ENCODE peak calls at places on chromosomes 11 and 22, in eight cellular contexts. One of them, this sample, is unnamed.

GRCh38 chr11:108881136-108881535 is 216.3 kb downstream of the DDX10 start:
- DNase-seq in lower lobe of right lung: no peak
- DNase-seq in A549: no peak
- DNase-seq in foreskin fibroblast: peak; percentile 22
- DNase-seq in neuronal stem cell: no peak
- DNase-seq in astrocyte of the spinal cord: no peak
- DNase-seq in ovary: no peak
- DNase-seq in BJ: no peak
- DNase-seq in this sample: no peak

GRCh38 chr11:61962213-61963015 is 5.0 kb downstream of the FTH1 start:
- DNase-seq in lower lobe of right lung: no peak
- DNase-seq in A549: peak; percentile 73
- DNase-seq in foreskin fibroblast: peak; percentile 30
- DNase-seq in neuronal stem cell: no peak
- DNase-seq in astrocyte of the spinal cord: no peak
- DNase-seq in ovary: peak; percentile 15
- DNase-seq in BJ: no peak
- DNase-seq in this sample: no peak

GRCh38 chr11:116909245-116909644 is 71.8 kb upstream of the APOA1 start:
- DNase-seq in lower lobe of right lung: no peak
- DNase-seq in A549: no peak
- DNase-seq in foreskin fibroblast: no peak
- DNase-seq in neuronal stem cell: no peak
- DNase-seq in astrocyte of the spinal cord: no peak
- DNase-seq in ovary: no peak
- DNase-seq in BJ: no peak
- DNase-seq in this sample: no peak

GRCh38 chr11:128157423-128158298 is 429.7 kb downstream of the ETS1 start:
- DNase-seq in lower lobe of right lung: no peak
- DNase-seq in A549: peak; percentile 74
- DNase-seq in foreskin fibroblast: peak; percentile 81
- DNase-seq in neuronal stem cell: peak; percentile 70
- DNase-seq in astrocyte of the spinal cord: peak; percentile 88
- DNase-seq in ovary: no peak
- DNase-seq in BJ: peak; percentile 21
- DNase-seq in this sample: no peak

GRCh38 chr11:123302751-123303195 is 107.7 kb upstream of the CLMP start:
- DNase-seq in lower lobe of right lung: no peak
- DNase-seq in A549: peak; percentile 14
- DNase-seq in foreskin fibroblast: peak; percentile 58
- DNase-seq in neuronal stem cell: no peak
- DNase-seq in astrocyte of the spinal cord: peak; percentile 44
- DNase-seq in ovary: no peak
- DNase-seq in BJ: peak; percentile 38
- DNase-seq in this sample: peak; percentile 18

GRCh38 chr11:61354208-61354607 is 7.5 kb downstream of the CYB561A3 start:
- DNase-seq in lower lobe of right lung: no peak
- DNase-seq in A549: no peak
- DNase-seq in foreskin fibroblast: no peak
- DNase-seq in neuronal stem cell: no peak
- DNase-seq in astrocyte of the spinal cord: no peak
- DNase-seq in ovary: no peak
- DNase-seq in BJ: no peak
- DNase-seq in this sample: no peak

GRCh38 chr22:46044718-46045458 is 67.9 kb upstream of the WNT7B start:
- DNase-seq in lower lobe of right lung: peak; percentile 69
- DNase-seq in A549: no peak
- DNase-seq in foreskin fibroblast: peak; percentile 68
- DNase-seq in neuronal stem cell: no peak
- DNase-seq in astrocyte of the spinal cord: no peak
- DNase-seq in ovary: no peak
- DNase-seq in BJ: no peak
- DNase-seq in this sample: no peak

GRCh38 chr22:43854151-43854785 is 8.0 kb downstream of the SULT4A1 start:
- DNase-seq in lower lobe of right lung: no peak
- DNase-seq in A549: no peak
- DNase-seq in foreskin fibroblast: no peak
- DNase-seq in neuronal stem cell: no peak
- DNase-seq in astrocyte of the spinal cord: no peak
- DNase-seq in ovary: no peak
- DNase-seq in BJ: no peak
- DNase-seq in this sample: no peak

GRCh38 chr11:17547932-17548331 is 873 bp downstream of the OTOG start:
- DNase-seq in lower lobe of right lung: no peak
- DNase-seq in A549: no peak
- DNase-seq in foreskin fibroblast: no peak
- DNase-seq in neuronal stem cell: no peak
- DNase-seq in astrocyte of the spinal cord: no peak
- DNase-seq in ovary: no peak
- DNase-seq in BJ: no peak
- DNase-seq in this sample: no peak

GRCh38 chr11:12164061-12165014 is 53.9 kb downstream of the MICAL2 start:
- DNase-seq in lower lobe of right lung: no peak
- DNase-seq in A549: peak; percentile 46
- DNase-seq in foreskin fibroblast: peak; percentile 84
- DNase-seq in neuronal stem cell: no peak
- DNase-seq in astrocyte of the spinal cord: peak; percentile 97
- DNase-seq in ovary: no peak
- DNase-seq in BJ: peak; percentile 86
- DNase-seq in this sample: peak; percentile 68

GRCh38 chr11:3836903-3837302 is 3.9 kb downstream of the RHOG start:
- DNase-seq in lower lobe of right lung: peak; percentile 66
- DNase-seq in A549: no peak
- DNase-seq in foreskin fibroblast: no peak
- DNase-seq in neuronal stem cell: no peak
- DNase-seq in astrocyte of the spinal cord: no peak
- DNase-seq in ovary: no peak
- DNase-seq in BJ: no peak
- DNase-seq in this sample: no peak

DNA sequence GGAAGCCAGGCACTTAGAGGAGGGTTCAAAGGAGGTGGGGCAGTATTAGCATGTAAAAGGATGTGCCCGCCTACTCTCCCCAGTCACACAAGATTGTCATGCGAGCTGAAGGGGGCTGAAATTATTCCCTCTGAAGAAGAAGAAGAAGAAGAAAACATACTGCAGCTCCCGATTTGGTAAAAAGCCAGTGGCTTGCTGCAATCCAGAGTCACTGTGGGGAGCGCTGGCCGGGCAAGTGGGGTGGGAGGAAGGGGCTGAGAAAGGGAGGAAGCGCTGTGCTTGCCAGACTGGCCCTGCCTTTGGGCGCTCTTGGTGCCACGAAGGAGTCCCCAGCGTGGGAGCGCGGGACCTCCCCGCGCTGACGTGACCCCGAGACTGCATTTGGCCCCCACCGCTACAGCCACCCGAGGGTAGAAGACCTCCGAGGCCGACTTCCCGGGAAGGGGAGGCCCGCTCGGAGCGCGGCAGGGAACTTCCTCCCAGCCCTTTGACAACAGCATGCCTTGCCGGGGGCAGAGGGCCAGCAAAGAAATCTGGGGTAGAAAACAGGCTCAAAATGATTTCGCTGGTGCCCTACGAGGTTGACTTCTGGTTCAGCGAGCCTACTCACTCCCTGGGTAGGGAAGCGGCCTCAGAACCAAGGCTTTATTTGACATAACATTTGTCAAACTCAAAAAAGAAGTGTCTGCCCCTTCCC is 906.3 kb downstream of the DLG2 start:
- DNase-seq in lower lobe of right lung: peak; percentile 51
- DNase-seq in A549: no peak
- DNase-seq in foreskin fibroblast: peak; percentile 1
- DNase-seq in neuronal stem cell: peak; percentile 20
- DNase-seq in astrocyte of the spinal cord: peak; percentile 6
- DNase-seq in ovary: peak; percentile 34
- DNase-seq in BJ: no peak
- DNase-seq in this sample: no peak
- H3K4me3 ChIP-seq in lower lobe of right lung: peak overlapping the region; percentile 57
- H3K4me3 ChIP-seq in A549: peak overlapping the region; percentile 26
- H3K4me3 ChIP-seq in foreskin fibroblast: no peak overlapping the region
- H3K4me3 ChIP-seq in neuronal stem cell: peak overlapping the region; percentile 55
- H3K4me3 ChIP-seq in astrocyte of the spinal cord: peak overlapping the region; percentile 37
- H3K4me3 ChIP-seq in ovary: peak overlapping the region; percentile 49
- H3K4me3 ChIP-seq in BJ: peak overlapping the region; percentile 18
- H3K4me3 ChIP-seq in this sample: peak overlapping the region; percentile 39

GRCh38 chr11:124329787-124330478 is 9.9 kb upstream of the OR8D2 start:
- DNase-seq in lower lobe of right lung: no peak
- DNase-seq in A549: no peak
- DNase-seq in foreskin fibroblast: peak; percentile 1
- DNase-seq in neuronal stem cell: no peak
- DNase-seq in astrocyte of the spinal cord: peak; percentile 22
- DNase-seq in ovary: no peak
- DNase-seq in BJ: no peak
- DNase-seq in this sample: no peak
- H3K4me3 ChIP-seq in lower lobe of right lung: no peak overlapping the region
- H3K4me3 ChIP-seq in A549: no peak overlapping the region
- H3K4me3 ChIP-seq in foreskin fibroblast: no peak overlapping the region
- H3K4me3 ChIP-seq in neuronal stem cell: no peak overlapping the region
- H3K4me3 ChIP-seq in astrocyte of the spinal cord: no peak overlapping the region
- H3K4me3 ChIP-seq in ovary: no peak overlapping the region
- H3K4me3 ChIP-seq in BJ: no peak overlapping the region
- H3K4me3 ChIP-seq in this sample: no peak overlapping the region

DNA sequence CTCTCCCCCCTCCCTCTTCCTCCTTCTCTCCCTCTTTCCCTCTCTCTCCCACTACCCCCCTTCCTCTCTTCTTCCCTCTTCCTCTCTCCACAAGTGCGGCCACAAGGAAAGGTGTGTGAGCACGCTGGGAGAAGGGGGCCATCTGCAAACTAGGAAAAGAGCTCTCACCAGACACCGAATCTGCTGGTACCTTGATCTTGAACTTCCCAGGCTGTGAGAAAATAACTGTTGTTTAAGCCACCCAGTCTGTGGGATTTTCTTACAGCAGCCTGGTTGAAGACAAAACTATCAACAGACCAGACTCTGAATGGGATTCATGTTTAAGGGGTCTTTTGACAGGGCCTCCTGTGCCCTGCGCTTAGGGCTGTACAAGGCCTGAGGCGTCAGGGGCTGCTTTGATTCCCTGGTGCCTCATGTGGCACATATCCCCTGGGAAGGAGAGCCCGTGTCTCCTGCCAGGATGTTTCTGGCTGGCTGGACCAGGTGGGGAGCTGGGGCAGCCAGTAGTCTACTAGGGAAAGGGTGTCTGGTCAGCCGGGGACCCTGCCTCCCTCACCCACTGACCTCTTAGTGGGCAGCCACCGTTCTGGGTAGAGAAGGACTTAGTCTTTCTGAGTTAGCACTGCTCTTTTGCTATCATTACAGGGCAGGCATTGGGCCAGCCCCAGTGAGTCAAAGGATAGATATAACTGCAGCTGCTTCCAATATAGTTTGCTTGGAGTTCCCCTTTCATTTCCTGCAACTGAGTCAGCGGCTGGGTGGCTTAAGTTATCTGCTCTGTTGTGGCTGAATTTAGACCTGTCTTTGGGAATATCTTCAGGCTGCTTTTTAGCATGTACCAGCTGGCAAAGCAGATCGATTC is 6.2 kb downstream of the PANX1 start:
- DNase-seq in lower lobe of right lung: no peak
- DNase-seq in A549: no peak
- DNase-seq in foreskin fibroblast: peak; percentile 96
- DNase-seq in neuronal stem cell: no peak
- DNase-seq in astrocyte of the spinal cord: peak; percentile 93
- DNase-seq in ovary: peak; percentile 67
- DNase-seq in BJ: peak; percentile 69
- DNase-seq in this sample: peak; percentile 73
- H3K4me3 ChIP-seq in lower lobe of right lung: no peak overlapping the region
- H3K4me3 ChIP-seq in A549: no peak overlapping the region
- H3K4me3 ChIP-seq in foreskin fibroblast: peak overlapping the region; percentile 32
- H3K4me3 ChIP-seq in neuronal stem cell: no peak overlapping the region
- H3K4me3 ChIP-seq in astrocyte of the spinal cord: no peak overlapping the region
- H3K4me3 ChIP-seq in ovary: no peak overlapping the region
- H3K4me3 ChIP-seq in BJ: no peak overlapping the region
- H3K4me3 ChIP-seq in this sample: peak overlapping the region; percentile 20

GRCh38 chr11:118212131-118212725 is 12.6 kb downstream of the JAML start:
- DNase-seq in lower lobe of right lung: peak; percentile 56
- DNase-seq in A549: no peak
- DNase-seq in foreskin fibroblast: no peak
- DNase-seq in neuronal stem cell: no peak
- DNase-seq in astrocyte of the spinal cord: no peak
- DNase-seq in ovary: no peak
- DNase-seq in BJ: no peak
- DNase-seq in this sample: no peak

GRCh38 chr11:118211006-118211405 is 13.8 kb downstream of the JAML start:
- DNase-seq in lower lobe of right lung: no peak
- DNase-seq in A549: no peak
- DNase-seq in foreskin fibroblast: peak; percentile 13
- DNase-seq in neuronal stem cell: peak; percentile 50
- DNase-seq in astrocyte of the spinal cord: no peak
- DNase-seq in ovary: no peak
- DNase-seq in BJ: no peak
- DNase-seq in this sample: no peak

GRCh38 chr11:118214210-118214914 is 10.4 kb downstream of the JAML start:
- DNase-seq in lower lobe of right lung: peak; percentile 67
- DNase-seq in A549: no peak
- DNase-seq in foreskin fibroblast: no peak
- DNase-seq in neuronal stem cell: no peak
- DNase-seq in astrocyte of the spinal cord: no peak
- DNase-seq in ovary: no peak
- DNase-seq in BJ: no peak
- DNase-seq in this sample: no peak

GRCh38 chr11:118213774-118214173 is 11.0 kb downstream of the JAML start:
- DNase-seq in lower lobe of right lung: no peak
- DNase-seq in A549: no peak
- DNase-seq in foreskin fibroblast: no peak
- DNase-seq in neuronal stem cell: no peak
- DNase-seq in astrocyte of the spinal cord: no peak
- DNase-seq in ovary: no peak
- DNase-seq in BJ: no peak
- DNase-seq in this sample: no peak

GRCh38 chr11:118212781-118213565 is 11.8 kb downstream of the JAML start:
- DNase-seq in lower lobe of right lung: no peak
- DNase-seq in A549: no peak
- DNase-seq in foreskin fibroblast: no peak
- DNase-seq in neuronal stem cell: no peak
- DNase-seq in astrocyte of the spinal cord: no peak
- DNase-seq in ovary: no peak
- DNase-seq in BJ: no peak
- DNase-seq in this sample: no peak
- H3K4me3 ChIP-seq in lower lobe of right lung: no peak overlapping the region
- H3K4me3 ChIP-seq in A549: no peak overlapping the region
- H3K4me3 ChIP-seq in foreskin fibroblast: no peak overlapping the region
- H3K4me3 ChIP-seq in neuronal stem cell: no peak overlapping the region
- H3K4me3 ChIP-seq in astrocyte of the spinal cord: no peak overlapping the region
- H3K4me3 ChIP-seq in ovary: no peak overlapping the region
- H3K4me3 ChIP-seq in BJ: no peak overlapping the region
- H3K4me3 ChIP-seq in this sample: no peak overlapping the region

GRCh38 chr11:58023435-58023931 is at the start of gene OR9Q1:
- DNase-seq in lower lobe of right lung: no peak
- DNase-seq in A549: no peak
- DNase-seq in foreskin fibroblast: no peak
- DNase-seq in neuronal stem cell: no peak
- DNase-seq in astrocyte of the spinal cord: no peak
- DNase-seq in ovary: no peak
- DNase-seq in BJ: no peak
- DNase-seq in this sample: no peak
- H3K4me3 ChIP-seq in lower lobe of right lung: peak within 1 kb of the TSS; percentile 7
- H3K4me3 ChIP-seq in A549: no peak within 1 kb of the TSS
- H3K4me3 ChIP-seq in foreskin fibroblast: no peak within 1 kb of the TSS
- H3K4me3 ChIP-seq in neuronal stem cell: no peak within 1 kb of the TSS
- H3K4me3 ChIP-seq in astrocyte of the spinal cord: no peak within 1 kb of the TSS
- H3K4me3 ChIP-seq in ovary: no peak within 1 kb of the TSS
- H3K4me3 ChIP-seq in BJ: no peak within 1 kb of the TSS
- H3K4me3 ChIP-seq in this sample: no peak within 1 kb of the TSS